ENCODE peak calls at places on chromosome 6, in five cellular contexts. N is IMR-90; U is sciatic nerve; H is activated naive CD4-positive, alpha-beta T cell treated with anti-CD3 and anti-CD28 coated beads, Interleukin-2, amount 50 U/mL, for 72 hours; Z is heart left ventricle. W is an unnamed sample.

GRCh38 chr6:80642452-80642851 is 536.0 kb downstream of the BCKDHB start:
- ATAC-seq in Z (no peak), N (peak; percentile 12), U (no peak), H (no peak), W (no peak)

GRCh38 chr6:41161851-41162552 is 914 bp downstream of the TREM2 start:
- ATAC-seq in U (no peak), Z (no peak), N (no peak), H (no peak), W (no peak)

GRCh38 chr6:108594640-108595039 is 33.9 kb downstream of the FOXO3 start:
- ATAC-seq in N (no peak), H (no peak), Z (peak; percentile 21), U (no peak), W (no peak)

GRCh38 chr6:51655517-51655916 is 431.9 kb downstream of the PKHD1 start:
- ATAC-seq in U (no peak), H (no peak), N (no peak), Z (no peak), W (no peak)

GRCh38 chr6:42118162-42119001 is 24.0 kb downstream of the C6orf132 start:
- ATAC-seq in Z (peak; percentile 97), H (no peak), N (peak; percentile 79), U (peak; percentile 90), W (no peak)

GRCh38 chr6:168318090-168318489 is 1.5 kb downstream of the DACT2 start:
- ATAC-seq in U (no peak), N (no peak), H (no peak), Z (no peak), W (no peak)

GRCh38 chr6:46513533-46513932 is 22.3 kb upstream of the RCAN2 start:
- ATAC-seq in H (peak; percentile 20), Z (peak; percentile 60), U (no peak), N (no peak), W (no peak)

GRCh38 chr6:7502743-7503142 is 38.7 kb upstream of the DSP start:
- ATAC-seq in H (no peak), Z (peak; percentile 55), N (no peak), U (no peak), W (no peak)

GRCh38 chr6:44606506-44606905 is 219.0 kb downstream of the CDC5L start:
- ATAC-seq in N (no peak), H (no peak), Z (no peak), U (peak; percentile 51), W (no peak)

GRCh38 chr6:38599261-38599660 is 40.5 kb downstream of the BTBD9 start:
- ATAC-seq in N (no peak), U (no peak), H (no peak), Z (no peak), W (no peak)

GRCh38 chr6:129141499-129141898 is 258.6 kb downstream of the LAMA2 start:
- ATAC-seq in U (no peak), H (no peak), N (no peak), Z (peak; percentile 47), W (no peak)

GRCh38 chr6:52849137-52849536 is 8.5 kb upstream of the GSTA5 start:
- ATAC-seq in N (no peak), U (no peak), H (no peak), Z (no peak), W (no peak)

GRCh38 chr6:137259349-137259748 is 40.2 kb upstream of the IFNGR1 start:
- ATAC-seq in H (no peak), N (no peak), Z (no peak), U (no peak), W (no peak)

GRCh38 chr6:140340795-140341194 is 966.3 kb upstream of the CITED2 start:
- ATAC-seq in N (no peak), Z (no peak), H (no peak), U (no peak), W (no peak)

GRCh38 chr6:89643411-89643810 is 4.9 kb upstream of the LYRM2 start:
- ATAC-seq in U (no peak), Z (peak; percentile 25), H (no peak), N (no peak), W (no peak)

GRCh38 chr6:149482542-149483261 is 2.1 kb downstream of the ZC3H12D start:
- ATAC-seq in U (peak; percentile 28), N (no peak), Z (no peak), H (no peak), W (peak; percentile 8)

GRCh38 chr6:13453771-13454251 is 33.6 kb downstream of the GFOD1 start:
- ATAC-seq in N (no peak), Z (no peak), H (peak; percentile 76), U (no peak), W (peak; percentile 78)

GRCh38 chr6:136166815-136167214 is 83.3 kb downstream of the MTFR2 start:
- ATAC-seq in N (no peak), H (no peak), U (no peak), Z (no peak), W (no peak)

GRCh38 chr6:12637960-12638641 is 78.5 kb upstream of the PHACTR1 start:
- ATAC-seq in H (peak; percentile 87), U (no peak), Z (no peak), N (peak; percentile 69), W (peak; percentile 65)

GRCh38 chr6:56863366-56863765 is 91.5 kb upstream of the BEND6 start:
- ATAC-seq in U (peak; percentile 80), N (peak; percentile 82), H (no peak), Z (no peak), W (no peak)

GRCh38 chr6:68635412-68635705 is 277 bp downstream of the ADGRB3 start:
- ATAC-seq in H (peak; percentile 33), Z (no peak), U (no peak), N (no peak), W (no peak)

GRCh38 chr6:30676660-30677270 is 4.0 kb upstream of the DHX16 start:
- ATAC-seq in N (no peak), U (no peak), Z (no peak), H (no peak), W (no peak)

GRCh38 chr6:46799657-46800056 is 6.5 kb downstream of the MEP1A start:
- ATAC-seq in H (no peak), U (no peak), Z (no peak), N (no peak), W (no peak)

GRCh38 chr6:25993038-25993684 is 30.6 kb downstream of the TRIM38 start:
- ATAC-seq in Z (peak; percentile 1), U (no peak), N (peak; percentile 1), H (no peak), W (no peak)

GRCh38 chr6:159117541-159117940 is 51.7 kb upstream of the FNDC1 start:
- ATAC-seq in H (no peak), U (no peak), Z (no peak), N (no peak), W (no peak)

GRCh38 chr6:111410371-111410770 is 72.6 kb downstream of the REV3L start:
- ATAC-seq in N (no peak), U (peak; percentile 54), Z (peak; percentile 48), H (no peak), W (no peak)

GRCh38 chr6:82017316-82017715 is 230.2 kb downstream of the IBTK start:
- ATAC-seq in H (no peak), U (peak; percentile 89), Z (peak; percentile 68), N (peak; percentile 81), W (no peak)

GRCh38 chr6:53483423-53484353 is 61.2 kb downstream of the GCLC start:
- ATAC-seq in Z (peak; percentile 81), N (no peak), H (peak; percentile 47), U (peak; percentile 67), W (peak; percentile 49)

GRCh38 chr6:47061631-47062300 is 19.6 kb upstream of the ADGRF1 start:
- ATAC-seq in N (no peak), U (peak; percentile 82), Z (no peak), H (no peak), W (no peak)

GRCh38 chr6:12160350-12160749 is 129.8 kb upstream of the EDN1 start:
- ATAC-seq in N (peak; percentile 48), U (peak; percentile 78), Z (no peak), H (no peak), W (peak; percentile 59)

GRCh38 chr6:138211048-138211581 is 7.2 kb downstream of the PBOV1 start:
- ATAC-seq in H (no peak), Z (no peak), N (no peak), U (no peak), W (no peak)

GRCh38 chr6:132253906-132254305 is 147.4 kb downstream of the MOXD1 start:
- ATAC-seq in H (no peak), Z (no peak), N (no peak), U (no peak), W (no peak)

GRCh38 chr6:159311618-159312017 is 142.4 kb downstream of the FNDC1 start:
- ATAC-seq in N (no peak), U (no peak), H (no peak), Z (no peak), W (no peak)